ENCODE peak calls at places on chromosome 2, in five cellular contexts. One of them, this sample, is unnamed.

GRCh38 chr2:197803033-197803444 is 1.4 kb upstream of the PLCL1 start:
- DNase-seq in stimulated activated CD4-positive, alpha-beta T cell treated with anti-CD3 and anti-CD28 coated beads, Interleukin-4, amount 100 ng/mL, for 4 hours: no peak
- DNase-seq in cardiac muscle cell: peak
- DNase-seq in GM06990: peak
- DNase-seq in activated gamma-delta T cell treated with Interleukin-2 at 50 U/mL for 16 hours: no peak
- DNase-seq in this sample: no peak

GRCh38 chr2:231642631-231643493 is 50.2 kb downstream of the TEX44 start:
- DNase-seq in stimulated activated CD4-positive, alpha-beta T cell treated with anti-CD3 and anti-CD28 coated beads, Interleukin-4, amount 100 ng/mL, for 4 hours: peak
- DNase-seq in cardiac muscle cell: peak
- DNase-seq in GM06990: peak
- DNase-seq in activated gamma-delta T cell treated with Interleukin-2 at 50 U/mL for 16 hours: peak
- DNase-seq in this sample: no peak

GRCh38 chr2:47650001-47650535 is 132.9 kb upstream of the MSH6 start:
- DNase-seq in stimulated activated CD4-positive, alpha-beta T cell treated with anti-CD3 and anti-CD28 coated beads, Interleukin-4, amount 100 ng/mL, for 4 hours: no peak
- DNase-seq in cardiac muscle cell: no peak
- DNase-seq in GM06990: no peak
- DNase-seq in activated gamma-delta T cell treated with Interleukin-2 at 50 U/mL for 16 hours: no peak
- DNase-seq in this sample: no peak

GRCh38 chr2:96315400-96316071 is 9.6 kb upstream of the ITPRIPL1 start:
- DNase-seq in stimulated activated CD4-positive, alpha-beta T cell treated with anti-CD3 and anti-CD28 coated beads, Interleukin-4, amount 100 ng/mL, for 4 hours: peak
- DNase-seq in cardiac muscle cell: peak
- DNase-seq in GM06990: no peak
- DNase-seq in activated gamma-delta T cell treated with Interleukin-2 at 50 U/mL for 16 hours: peak
- DNase-seq in this sample: no peak

GRCh38 chr2:32864761-32865160 is 82.0 kb upstream of the LTBP1 start:
- DNase-seq in stimulated activated CD4-positive, alpha-beta T cell treated with anti-CD3 and anti-CD28 coated beads, Interleukin-4, amount 100 ng/mL, for 4 hours: no peak
- DNase-seq in cardiac muscle cell: peak
- DNase-seq in GM06990: no peak
- DNase-seq in activated gamma-delta T cell treated with Interleukin-2 at 50 U/mL for 16 hours: no peak
- DNase-seq in this sample: no peak

GRCh38 chr2:10204326-10205200 is 82.0 kb downstream of the RRM2 start:
- DNase-seq in stimulated activated CD4-positive, alpha-beta T cell treated with anti-CD3 and anti-CD28 coated beads, Interleukin-4, amount 100 ng/mL, for 4 hours: no peak
- DNase-seq in cardiac muscle cell: no peak
- DNase-seq in GM06990: no peak
- DNase-seq in activated gamma-delta T cell treated with Interleukin-2 at 50 U/mL for 16 hours: no peak
- DNase-seq in this sample: no peak

GRCh38 chr2:221517362-221518121 is 54.6 kb downstream of the EPHA4 start:
- DNase-seq in stimulated activated CD4-positive, alpha-beta T cell treated with anti-CD3 and anti-CD28 coated beads, Interleukin-4, amount 100 ng/mL, for 4 hours: peak
- DNase-seq in cardiac muscle cell: peak
- DNase-seq in GM06990: peak
- DNase-seq in activated gamma-delta T cell treated with Interleukin-2 at 50 U/mL for 16 hours: peak
- DNase-seq in this sample: no peak

GRCh38 chr2:74502147-74502719 is 2.8 kb upstream of the LBX2 start:
- DNase-seq in stimulated activated CD4-positive, alpha-beta T cell treated with anti-CD3 and anti-CD28 coated beads, Interleukin-4, amount 100 ng/mL, for 4 hours: no peak
- DNase-seq in cardiac muscle cell: no peak
- DNase-seq in GM06990: no peak
- DNase-seq in activated gamma-delta T cell treated with Interleukin-2 at 50 U/mL for 16 hours: no peak
- DNase-seq in this sample: no peak

GRCh38 chr2:118846667-118847446 is 591 bp downstream of the EN1 start:
- DNase-seq in stimulated activated CD4-positive, alpha-beta T cell treated with anti-CD3 and anti-CD28 coated beads, Interleukin-4, amount 100 ng/mL, for 4 hours: no peak
- DNase-seq in cardiac muscle cell: no peak
- DNase-seq in GM06990: no peak
- DNase-seq in activated gamma-delta T cell treated with Interleukin-2 at 50 U/mL for 16 hours: no peak
- DNase-seq in this sample: peak

GRCh38 chr2:134819334-134819733 is 19.1 kb upstream of the ACMSD start:
- DNase-seq in stimulated activated CD4-positive, alpha-beta T cell treated with anti-CD3 and anti-CD28 coated beads, Interleukin-4, amount 100 ng/mL, for 4 hours: no peak
- DNase-seq in cardiac muscle cell: no peak
- DNase-seq in GM06990: no peak
- DNase-seq in activated gamma-delta T cell treated with Interleukin-2 at 50 U/mL for 16 hours: no peak
- DNase-seq in this sample: no peak

GRCh38 chr2:233404227-233404626 is 49.9 kb downstream of the DGKD start:
- DNase-seq in stimulated activated CD4-positive, alpha-beta T cell treated with anti-CD3 and anti-CD28 coated beads, Interleukin-4, amount 100 ng/mL, for 4 hours: peak
- DNase-seq in cardiac muscle cell: peak
- DNase-seq in GM06990: no peak
- DNase-seq in activated gamma-delta T cell treated with Interleukin-2 at 50 U/mL for 16 hours: peak
- DNase-seq in this sample: no peak

GRCh38 chr2:218168635-218169462 is 2.1 kb upstream of the CXCR1 start:
- DNase-seq in stimulated activated CD4-positive, alpha-beta T cell treated with anti-CD3 and anti-CD28 coated beads, Interleukin-4, amount 100 ng/mL, for 4 hours: peak
- DNase-seq in cardiac muscle cell: peak
- DNase-seq in GM06990: no peak
- DNase-seq in activated gamma-delta T cell treated with Interleukin-2 at 50 U/mL for 16 hours: peak
- DNase-seq in this sample: peak

GRCh38 chr2:11343626-11344341 is 652 bp downstream of the ROCK2 start:
- DNase-seq in stimulated activated CD4-positive, alpha-beta T cell treated with anti-CD3 and anti-CD28 coated beads, Interleukin-4, amount 100 ng/mL, for 4 hours: peak
- DNase-seq in cardiac muscle cell: peak
- DNase-seq in GM06990: peak
- DNase-seq in activated gamma-delta T cell treated with Interleukin-2 at 50 U/mL for 16 hours: peak
- DNase-seq in this sample: peak

GRCh38 chr2:71458413-71459083 is 5.2 kb downstream of the DYSF start:
- DNase-seq in stimulated activated CD4-positive, alpha-beta T cell treated with anti-CD3 and anti-CD28 coated beads, Interleukin-4, amount 100 ng/mL, for 4 hours: no peak
- DNase-seq in cardiac muscle cell: peak
- DNase-seq in GM06990: no peak
- DNase-seq in activated gamma-delta T cell treated with Interleukin-2 at 50 U/mL for 16 hours: no peak
- DNase-seq in this sample: no peak

This sample was measured in H1.